ENCODE peak calls at places on chromosomes 1 and 21, in four cellular contexts. J, V, U and D are unnamed samples.

GRCh38 chr1:7691557-7691956 is 79.5 kb upstream of the VAMP3 start:
- DNase-seq in U (no peak), J (no peak), V (no peak), D (no peak)

GRCh38 chr1:8910331-8910730 is 31.8 kb upstream of the ENO1 start:
- DNase-seq in J (no peak), U (no peak), V (no peak), D (no peak)

GRCh38 chr1:238484121-238484520 is 593.4 kb upstream of the ZP4 start:
- DNase-seq in V (no peak), U (no peak), J (no peak), D (no peak)

GRCh38 chr1:67683736-67684525 is 1.1 kb upstream of the GADD45A start:
- DNase-seq in V (no peak), J (peak; percentile 30), U (no peak), D (no peak)

GRCh38 chr21:45997205-45997494 is 15.6 kb downstream of the COL6A1 start:
- DNase-seq in U (peak; percentile 38), V (no peak), J (peak; percentile 9), D (no peak)

GRCh38 chr1:242523282-242523967 is 1.1 kb downstream of the PLD5 start:
- DNase-seq in U (no peak), J (no peak), V (no peak), D (no peak)

GRCh38 chr1:110602466-110602865 is 3.7 kb downstream of the KCNA2 start:
- DNase-seq in U (no peak), V (no peak), J (no peak), D (no peak)

GRCh38 chr1:43152866-43153265 is 19.2 kb downstream of the EBNA1BP2 start:
- DNase-seq in U (no peak), V (no peak), J (no peak), D (no peak)

GRCh38 chr1:33818071-33818470 is 45.8 kb upstream of the HMGB4 start:
- DNase-seq in V (no peak), J (no peak), U (no peak), D (no peak)

GRCh38 chr21:38438476-38438893 is 59.8 kb downstream of the ERG start:
- DNase-seq in V (peak; percentile 29), U (peak; percentile 79), J (no peak), D (peak; percentile 37)

GRCh38 chr1:11569551-11569950 is 84.7 kb downstream of the FBXO2 start:
- DNase-seq in J (no peak), U (no peak), V (no peak), D (peak; percentile 61)

GRCh38 chr1:156279837-156280236 is 2.8 kb downstream of the SMG5 start:
- DNase-seq in V (no peak), U (no peak), J (no peak), D (no peak)

GRCh38 chr1:156276532-156276931 is 6.1 kb downstream of the SMG5 start:
- DNase-seq in U (no peak), V (no peak), J (no peak), D (no peak)

GRCh38 chr1:156282143-156282478 is 514 bp downstream of the SMG5 start:
- DNase-seq in V (no peak), J (no peak), U (no peak), D (no peak)

GRCh38 chr1:156281281-156282142 is 1.1 kb downstream of the SMG5 start:
- DNase-seq in U (no peak), J (no peak), V (no peak), D (no peak)

DNA sequence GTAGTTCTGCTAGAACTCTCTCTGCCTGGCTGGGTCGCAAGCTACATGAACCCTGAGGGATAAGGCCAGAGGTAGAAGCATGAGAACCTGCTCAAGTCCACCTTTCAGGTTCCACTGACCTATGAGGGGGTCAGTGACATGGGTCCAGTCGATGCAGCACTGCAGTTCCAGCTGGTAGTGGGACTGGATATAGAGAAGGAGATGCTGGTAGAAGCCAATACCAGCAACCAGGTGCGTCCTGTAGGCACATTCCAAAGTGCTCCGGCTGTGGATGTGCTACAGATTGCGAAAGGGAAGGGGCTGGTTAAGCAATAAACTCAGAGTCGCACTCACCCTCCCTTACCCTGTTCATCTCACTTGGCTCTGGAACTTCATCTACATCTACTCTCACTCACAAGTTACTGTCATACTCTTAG is 5.7 kb downstream of the SMG5 start:
- DNase-seq in J (no peak), V (no peak), U (no peak), D (no peak)
- H3K36me3 ChIP-seq in J (no peaks in the 10 kb centered on the region), V (peaks cover 33% of the 10 kb centered on the region), U (peaks cover 40% of the 10 kb centered on the region), D (peaks cover 7% of the 10 kb centered on the region)

GRCh38 chr1:170790651-170791071 is 126.7 kb downstream of the PRRX1 start:
- DNase-seq in V (no peak), U (no peak), J (no peak), D (no peak)

GRCh38 chr1:170791941-170792340 is 128.0 kb downstream of the PRRX1 start:
- DNase-seq in J (no peak), U (no peak), V (no peak), D (no peak)

GRCh38 chr1:170790175-170790574 is 126.2 kb downstream of the PRRX1 start:
- DNase-seq in J (no peak), V (no peak), U (no peak), D (no peak)

GRCh38 chr1:170789063-170789462 is 125.1 kb downstream of the PRRX1 start:
- DNase-seq in V (no peak), U (no peak), J (no peak), D (no peak)
- H3K27me3 ChIP-seq in V (no peaks in the 10 kb centered on the region), U (no peaks in the 10 kb centered on the region), J (no peaks in the 10 kb centered on the region), D (no peaks in the 10 kb centered on the region)

DNA sequence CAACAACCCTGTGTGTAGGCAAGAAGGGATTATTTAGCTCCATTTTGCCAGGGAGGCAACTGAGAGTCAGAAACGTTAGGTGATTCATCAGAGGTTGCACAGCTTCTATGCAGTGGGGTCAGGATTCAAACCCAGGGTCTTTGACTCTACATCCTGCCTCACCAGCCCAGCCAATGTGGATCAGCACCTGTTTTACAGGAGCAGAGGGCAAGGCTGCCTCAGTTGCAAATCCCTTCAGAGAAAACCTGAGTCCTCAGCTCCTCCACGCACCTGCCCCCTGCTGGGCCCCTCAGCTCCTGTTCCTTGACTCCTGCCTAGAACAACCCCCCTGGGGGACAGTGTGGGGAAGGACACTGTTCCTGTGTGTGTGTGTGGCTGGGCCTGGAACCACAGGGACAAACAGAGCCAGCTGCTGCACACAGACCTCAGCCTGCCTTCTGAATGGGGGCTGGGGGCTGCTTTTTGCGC is 61.6 kb downstream of the LRRN2 start:
- DNase-seq in V (no peak), U (no peak), J (no peak), D (no peak)
- TF ChIP-seq CTCF in V (no peak), U (no peak), J (no peak), D (peak; percentile 36)

GRCh38 chr1:48760889-48761288 is 15.8 kb downstream of the BEND5 start:
- DNase-seq in J (no peak), U (no peak), V (no peak), D (no peak)

GRCh38 chr1:48758976-48759375 is 17.7 kb downstream of the BEND5 start:
- DNase-seq in U (no peak), J (no peak), V (no peak), D (no peak)

GRCh38 chr1:48753293-48753692 is 23.4 kb downstream of the BEND5 start:
- DNase-seq in V (no peak), J (no peak), U (no peak), D (no peak)

GRCh38 chr1:48757363-48757762 is 19.3 kb downstream of the BEND5 start:
- DNase-seq in J (no peak), V (no peak), U (no peak), D (no peak)

DNA sequence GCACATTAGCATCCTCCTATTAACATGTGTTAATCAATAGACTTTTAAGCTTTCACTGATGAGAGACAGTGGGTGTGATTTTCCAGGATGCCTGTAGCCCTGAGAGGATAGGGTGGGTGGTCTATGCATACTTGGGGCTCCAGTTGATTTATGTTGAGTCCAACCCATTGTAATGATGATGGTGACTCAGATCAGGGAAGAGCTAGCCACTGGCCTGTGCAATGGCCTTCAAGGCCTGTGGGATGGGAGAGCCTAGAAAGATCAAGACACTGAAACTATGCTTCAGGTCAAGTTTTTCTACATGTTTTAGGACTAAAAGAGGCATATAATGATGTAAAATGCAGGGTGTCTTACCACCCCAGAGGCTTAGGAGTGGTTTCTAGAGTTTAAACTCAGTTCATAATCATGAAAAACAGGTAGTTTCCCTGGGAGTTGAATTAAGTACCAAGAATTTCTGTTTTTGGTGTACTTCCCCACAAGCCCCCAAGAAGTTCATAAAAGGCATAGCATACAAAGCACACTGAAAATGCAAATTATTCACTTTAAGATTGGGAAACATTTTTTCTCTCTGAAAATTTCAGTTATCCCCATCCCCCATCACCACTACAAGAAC is 19.9 kb downstream of the BEND5 start:
- DNase-seq in V (no peak), U (no peak), J (no peak), D (no peak)
- H3K36me3 ChIP-seq in V (no peaks in the 10 kb centered on the region), U (peaks cover 2% of the 10 kb centered on the region), J (no peaks in the 10 kb centered on the region), D (no peaks in the 10 kb centered on the region)

GRCh38 chr21:16241500-16241963 is 511.8 kb downstream of the USP25 start:
- DNase-seq in V (no peak), U (no peak), J (no peak), D (no peak)
- H3K27me3 ChIP-seq in V (no peaks in the 10 kb centered on the region), U (no peaks in the 10 kb centered on the region), J (no peaks in the 10 kb centered on the region), D (no peaks in the 10 kb centered on the region)

DNA sequence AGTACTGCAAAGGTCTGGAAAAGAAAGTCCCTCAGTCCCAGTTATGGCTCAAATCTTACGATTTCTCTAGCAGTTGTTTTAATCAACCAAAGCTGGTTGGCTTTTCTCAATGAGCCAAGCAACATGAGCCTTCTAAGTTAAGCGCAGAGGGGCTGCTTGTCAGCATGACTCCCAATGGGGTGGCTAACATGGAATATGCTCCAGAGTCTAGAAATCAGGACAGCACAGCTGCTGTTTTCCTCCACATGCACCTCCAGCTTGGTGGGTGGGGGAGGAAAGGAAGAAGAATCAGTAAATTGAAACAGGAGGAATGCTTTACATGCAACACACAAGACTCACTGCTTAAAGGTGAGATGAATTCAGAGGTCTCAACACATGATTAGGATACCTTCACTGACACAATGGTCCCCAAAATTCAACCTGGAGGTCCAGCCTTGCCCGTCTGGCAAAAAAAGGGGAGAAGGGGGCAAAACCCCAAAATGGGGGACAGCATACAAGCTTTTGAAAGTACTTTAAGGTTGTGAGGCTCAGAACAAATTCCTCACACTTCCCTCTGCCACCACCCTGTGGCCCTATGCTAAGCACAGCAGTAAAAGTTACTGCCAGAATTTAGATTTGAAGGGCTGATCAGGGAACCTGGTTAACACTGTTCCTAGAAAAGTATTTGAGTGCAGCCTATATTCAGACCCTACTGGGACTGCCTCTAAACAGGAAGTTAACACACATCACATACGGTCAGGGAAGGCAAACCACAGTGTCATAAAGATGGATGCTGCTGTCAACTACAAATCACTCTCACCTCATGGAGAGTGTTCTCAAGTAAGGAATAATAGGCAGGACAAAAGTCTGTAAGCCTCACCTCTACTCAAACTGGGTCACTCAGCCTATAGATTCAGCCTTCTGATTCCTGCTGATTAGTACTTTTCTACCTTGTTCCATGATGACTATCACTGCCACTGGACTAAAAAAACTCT is 2.6 kb downstream of the GATAD2B start:
- DNase-seq in J (no peak), U (no peak), V (no peak), D (no peak)
- TF ChIP-seq CTCF in J (no peak), U (no peak), V (no peak), D (peak; percentile 27)

GRCh38 chr1:27823784-27824183 is 6.8 kb upstream of the PPP1R8 start:
- DNase-seq in J (no peak), U (no peak), V (no peak), D (no peak)

GRCh38 chr1:27821761-27822315 is 8.7 kb upstream of the PPP1R8 start:
- DNase-seq in V (no peak), J (no peak), U (no peak), D (no peak)

GRCh38 chr1:27824411-27824810 is 6.2 kb upstream of the PPP1R8 start:
- DNase-seq in J (no peak), U (no peak), V (no peak), D (no peak)
- H3K36me3 ChIP-seq in J (no peaks in the 10 kb centered on the region), U (peaks cover 8% of the 10 kb centered on the region), V (no peaks in the 10 kb centered on the region), D (peaks cover 1% of the 10 kb centered on the region)